ENCODE peak calls at places on chromosome 1, in four cellular contexts. One of them, this sample, is unnamed.

GRCh38 chr1:35359995-35360394 is 91.5 kb downstream of the ZMYM4 start:
- DNase-seq in IMR-90: no peak
- DNase-seq in HCT116: no peak
- DNase-seq in body of pancreas: no peak
- DNase-seq in this sample: no peak

GRCh38 chr1:211541715-211542477 is 37.1 kb downstream of the SLC30A1 start:
- DNase-seq in IMR-90: peak; percentile 41
- DNase-seq in HCT116: no peak
- DNase-seq in body of pancreas: peak; percentile 14
- DNase-seq in this sample: no peak

GRCh38 chr1:46575300-46575699 is 23.9 kb upstream of the KNCN start:
- DNase-seq in IMR-90: no peak
- DNase-seq in HCT116: no peak
- DNase-seq in body of pancreas: no peak
- DNase-seq in this sample: no peak

GRCh38 chr1:112359961-112360767 is 35.9 kb upstream of the CTTNBP2NL start:
- DNase-seq in IMR-90: peak; percentile 71
- DNase-seq in HCT116: no peak
- DNase-seq in body of pancreas: peak; percentile 38
- DNase-seq in this sample: peak; percentile 22

GRCh38 chr1:207404849-207405525 is 49.1 kb upstream of the CR2 start:
- DNase-seq in IMR-90: peak; percentile 78
- DNase-seq in HCT116: peak; percentile 65
- DNase-seq in body of pancreas: no peak
- DNase-seq in this sample: peak; percentile 79

GRCh38 chr1:59333626-59334277 is 36.9 kb downstream of the FGGY start:
- DNase-seq in IMR-90: no peak
- DNase-seq in HCT116: no peak
- DNase-seq in body of pancreas: no peak
- DNase-seq in this sample: no peak

GRCh38 chr1:201561195-201561564 is 22.3 kb downstream of the NAV1 start:
- DNase-seq in IMR-90: peak; percentile 45
- DNase-seq in HCT116: no peak
- DNase-seq in body of pancreas: no peak
- DNase-seq in this sample: no peak

GRCh38 chr1:225224287-225224686 is 203.6 kb downstream of the LBR start:
- DNase-seq in IMR-90: no peak
- DNase-seq in HCT116: no peak
- DNase-seq in body of pancreas: no peak
- DNase-seq in this sample: no peak

GRCh38 chr1:10217748-10218441 is 7.5 kb downstream of the KIF1B start:
- DNase-seq in IMR-90: no peak
- DNase-seq in HCT116: no peak
- DNase-seq in body of pancreas: no peak
- DNase-seq in this sample: no peak

DNA sequence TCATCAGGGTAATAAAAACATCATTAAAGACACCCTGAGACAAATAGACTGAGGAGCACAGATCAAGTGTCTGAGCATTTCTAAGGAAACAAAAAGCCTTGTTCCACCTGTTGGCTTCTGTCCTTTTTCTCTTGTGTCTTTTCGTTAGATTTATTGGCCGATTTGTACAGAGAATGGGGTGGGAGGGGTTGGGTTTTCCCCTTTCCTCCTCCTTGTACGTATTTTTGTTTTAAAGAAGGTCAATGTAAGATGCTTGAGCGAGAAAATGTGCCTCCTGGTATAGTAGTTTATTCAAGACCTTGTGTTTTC is 1.2 kb downstream of the BCL9 start:
- DNase-seq in IMR-90: no peak
- DNase-seq in HCT116: no peak
- DNase-seq in body of pancreas: no peak
- DNase-seq in this sample: no peak
- H3K4me1 ChIP-seq in IMR-90: peaks cover 13% of the 10 kb centered on the region
- H3K4me1 ChIP-seq in HCT116: peaks cover 58% of the 10 kb centered on the region
- H3K4me1 ChIP-seq in body of pancreas: peaks cover 25% of the 10 kb centered on the region
- H3K4me1 ChIP-seq in this sample: peaks cover 14% of the 10 kb centered on the region

DNA sequence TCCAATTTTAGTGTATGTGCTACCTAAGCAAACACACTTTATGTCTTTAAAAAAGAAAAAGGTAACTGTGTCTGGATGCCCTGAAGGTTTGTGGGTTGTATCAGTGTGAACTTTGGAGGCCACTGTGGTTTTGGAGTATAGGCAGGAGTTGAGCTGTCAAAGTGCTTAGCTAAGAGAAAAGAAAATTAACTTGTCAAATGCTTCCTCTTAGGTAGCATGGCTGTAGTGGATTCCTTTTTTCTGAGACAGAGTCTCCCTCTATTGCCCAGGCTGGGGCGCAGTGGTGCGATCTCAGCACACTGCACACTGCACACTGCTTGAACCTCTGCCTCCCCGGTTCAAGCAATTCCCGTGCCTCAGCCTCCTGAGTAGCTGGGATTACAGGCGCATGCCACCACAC is 11.2 kb upstream of the SLC41A1 start:
- DNase-seq in IMR-90: no peak
- DNase-seq in HCT116: no peak
- DNase-seq in body of pancreas: no peak
- DNase-seq in this sample: no peak
- H3K9me3 ChIP-seq in IMR-90: peaks cover 2% of the 10 kb centered on the region
- H3K9me3 ChIP-seq in HCT116: no peaks in the 10 kb centered on the region
- H3K9me3 ChIP-seq in body of pancreas: no peaks in the 10 kb centered on the region
- H3K9me3 ChIP-seq in this sample: peaks cover 11% of the 10 kb centered on the region

GRCh38 chr1:101005871-101006270 is 19.7 kb downstream of the DPH5 start:
- DNase-seq in IMR-90: peak; percentile 10
- DNase-seq in HCT116: no peak
- DNase-seq in body of pancreas: no peak
- DNase-seq in this sample: no peak
- H3K4me1 ChIP-seq in IMR-90: peaks cover 10% of the 10 kb centered on the region
- H3K4me1 ChIP-seq in HCT116: peaks cover 9% of the 10 kb centered on the region
- H3K4me1 ChIP-seq in body of pancreas: peaks cover 23% of the 10 kb centered on the region
- H3K4me1 ChIP-seq in this sample: peaks cover 15% of the 10 kb centered on the region

GRCh38 chr1:239989990-239990389 is 101.7 kb upstream of the FMN2 start:
- DNase-seq in IMR-90: no peak
- DNase-seq in HCT116: no peak
- DNase-seq in body of pancreas: no peak
- DNase-seq in this sample: no peak

GRCh38 chr1:239987103-239987745 is 104.5 kb upstream of the FMN2 start:
- DNase-seq in IMR-90: peak; percentile 55
- DNase-seq in HCT116: peak; percentile 15
- DNase-seq in body of pancreas: peak; percentile 76
- DNase-seq in this sample: peak; percentile 40

GRCh38 chr1:239982762-239983161 is 108.9 kb upstream of the FMN2 start:
- DNase-seq in IMR-90: no peak
- DNase-seq in HCT116: no peak
- DNase-seq in body of pancreas: no peak
- DNase-seq in this sample: no peak

GRCh38 chr1:239979469-239979868 is 112.2 kb upstream of the FMN2 start:
- DNase-seq in IMR-90: no peak
- DNase-seq in HCT116: no peak
- DNase-seq in body of pancreas: no peak
- DNase-seq in this sample: no peak

GRCh38 chr1:239985044-239985443 is 106.6 kb upstream of the FMN2 start:
- DNase-seq in IMR-90: no peak
- DNase-seq in HCT116: no peak
- DNase-seq in body of pancreas: no peak
- DNase-seq in this sample: no peak
- H3K9me3 ChIP-seq in IMR-90: no peaks in the 10 kb centered on the region
- H3K9me3 ChIP-seq in HCT116: peaks cover 8% of the 10 kb centered on the region
- H3K9me3 ChIP-seq in body of pancreas: no peaks in the 10 kb centered on the region
- H3K9me3 ChIP-seq in this sample: no peaks in the 10 kb centered on the region

GRCh38 chr1:15154480-15155036 is 1.0 kb downstream of the TMEM51 start:
- DNase-seq in IMR-90: no peak
- DNase-seq in HCT116: no peak
- DNase-seq in body of pancreas: peak; percentile 79
- DNase-seq in this sample: no peak
- H3K4me1 ChIP-seq in IMR-90: peaks cover 31% of the 10 kb centered on the region
- H3K4me1 ChIP-seq in HCT116: peaks cover 46% of the 10 kb centered on the region
- H3K4me1 ChIP-seq in body of pancreas: peaks cover 75% of the 10 kb centered on the region
- H3K4me1 ChIP-seq in this sample: peaks cover 15% of the 10 kb centered on the region

DNA sequence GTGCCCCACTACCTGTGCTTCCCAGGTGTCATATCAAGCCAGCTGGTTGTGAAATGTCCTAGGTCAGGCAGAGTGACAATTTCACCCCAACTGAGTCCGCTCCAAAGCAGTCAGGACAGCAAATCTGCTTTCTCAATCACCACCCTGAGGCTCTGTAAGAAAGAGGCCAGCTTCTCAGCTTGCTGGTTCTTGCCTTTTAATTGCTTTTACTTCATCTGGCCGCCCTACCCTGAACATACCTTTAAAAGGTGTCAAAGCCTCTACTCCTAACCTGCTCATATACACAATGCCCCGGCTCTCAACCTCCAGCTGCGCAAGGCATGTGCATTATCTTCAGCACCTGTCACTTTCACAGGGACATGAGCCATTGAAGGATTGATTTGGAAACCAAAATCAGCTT is 581.6 kb downstream of the NPHP4 start:
- DNase-seq in IMR-90: no peak
- DNase-seq in HCT116: no peak
- DNase-seq in body of pancreas: no peak
- DNase-seq in this sample: no peak
- H3K9me3 ChIP-seq in IMR-90: peaks cover 48% of the 10 kb centered on the region
- H3K9me3 ChIP-seq in HCT116: peaks cover 4% of the 10 kb centered on the region
- H3K9me3 ChIP-seq in body of pancreas: no peaks in the 10 kb centered on the region
- H3K9me3 ChIP-seq in this sample: no peaks in the 10 kb centered on the region

DNA sequence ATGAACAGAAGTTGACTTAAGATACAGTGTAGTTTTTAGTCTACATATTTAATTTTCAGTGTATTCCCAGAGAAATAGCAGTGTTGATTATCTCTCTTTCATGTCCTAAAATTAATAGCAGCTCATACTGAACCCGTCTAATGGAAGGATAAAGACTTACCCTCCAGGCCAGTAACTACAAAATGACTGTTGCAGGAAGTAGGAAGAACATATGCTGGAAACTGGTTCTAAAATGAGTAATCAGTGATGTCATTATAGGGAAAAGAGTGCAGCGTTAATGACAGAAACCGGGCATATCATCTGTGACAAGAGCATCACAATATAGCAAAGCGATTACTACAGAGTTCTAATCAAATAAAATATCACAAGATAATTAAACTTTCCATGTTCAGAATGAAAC is 385.5 kb downstream of the SMYD3 start:
- DNase-seq in IMR-90: peak; percentile 28
- DNase-seq in HCT116: no peak
- DNase-seq in body of pancreas: no peak
- DNase-seq in this sample: no peak
- H3K4me1 ChIP-seq in IMR-90: no peaks in the 10 kb centered on the region
- H3K4me1 ChIP-seq in HCT116: no peaks in the 10 kb centered on the region
- H3K4me1 ChIP-seq in body of pancreas: peaks cover 10% of the 10 kb centered on the region
- H3K4me1 ChIP-seq in this sample: no peaks in the 10 kb centered on the region

This sample was measured in SJCRH30.